ENCODE peak calls at places on chromosome 17, in nine cellular contexts. J is neural progenitor cell, R is SK-N-SH, X is OCI-LY7, N is MM.1S, G is GM23338, Q is GM23248, L is PC-3, O is HCT116. A is an unnamed sample.

GRCh38 chr17:4332296-4332970 is 34.0 kb downstream of the UBE2G1 start:
- DNase-seq in J (peak), R (no peak), X (no peak), N (no peak), G (peak), Q (peak), L (peak), O (no peak), A (peak)

GRCh38 chr17:7023576-7024401 is 939 bp downstream of the BCL6B start:
- DNase-seq in J (peak), R (peak), X (peak), N (peak), G (peak), Q (peak), L (peak), O (peak), A (peak)

GRCh38 chr17:68324114-68324513 is 32.8 kb downstream of the ARSG start:
- DNase-seq in J (no peak), R (no peak), X (no peak), N (no peak), G (no peak), Q (peak), L (no peak), O (no peak), A (no peak)

GRCh38 chr17:17367931-17368330 is 64.8 kb downstream of the NT5M start:
- DNase-seq in J (peak), R (peak), X (no peak), N (no peak), G (no peak), Q (no peak), L (no peak), O (no peak), A (no peak)

GRCh38 chr17:76491271-76492184 is 9.7 kb downstream of the RHBDF2 start:
- DNase-seq in J (no peak), R (no peak), X (peak), N (no peak), G (no peak), Q (no peak), L (no peak), O (no peak), A (no peak)

GRCh38 chr17:8079291-8080207 is 8.0 kb downstream of the ALOX12B start:
- DNase-seq in J (peak), R (peak), X (peak), N (peak), G (peak), Q (peak), L (peak), O (peak), A (peak)

GRCh38 chr17:44380767-44381166 is 8.7 kb downstream of the ITGA2B start:
- DNase-seq in J (no peak), R (no peak), X (no peak), N (no peak), G (no peak), Q (no peak), L (no peak), O (no peak), A (no peak)

GRCh38 chr17:45688353-45688752 is 95.8 kb upstream of the CRHR1 start:
- DNase-seq in J (no peak), R (no peak), X (no peak), N (no peak), G (no peak), Q (no peak), L (peak), O (no peak), A (no peak)

GRCh38 chr17:28715217-28715616 is 2.5 kb downstream of the RAB34 start:
- DNase-seq in J (no peak), R (no peak), X (no peak), N (no peak), G (no peak), Q (no peak), L (no peak), O (no peak), A (no peak)

GRCh38 chr17:33750943-33751701 is 458.0 kb upstream of the ASIC2 start:
- DNase-seq in J (peak), R (peak), X (peak), N (peak), G (peak), Q (peak), L (peak), O (peak), A (peak)

GRCh38 chr17:4550534-4551039 is 4.6 kb downstream of the MYBBP1A start:
- DNase-seq in J (no peak), R (no peak), X (no peak), N (no peak), G (no peak), Q (no peak), L (no peak), O (no peak), A (no peak)

GRCh38 chr17:2235792-2236365 is 67.7 kb downstream of the SMG6 start:
- DNase-seq in J (no peak), R (no peak), X (peak), N (no peak), G (no peak), Q (peak), L (no peak), O (no peak), A (no peak)

GRCh38 chr17:44786551-44787081 is 27.8 kb downstream of the ADAM11 start:
- DNase-seq in J (no peak), R (no peak), X (no peak), N (no peak), G (no peak), Q (no peak), L (no peak), O (no peak), A (no peak)

GRCh38 chr17:41530062-41531048 is 2.2 kb upstream of the KRT19 start:
- DNase-seq in J (no peak), R (peak), X (no peak), N (no peak), G (no peak), Q (peak), L (peak), O (peak), A (peak)

GRCh38 chr17:4184811-4185210 is 41.8 kb downstream of the CYB5D2 start:
- DNase-seq in J (no peak), R (no peak), X (no peak), N (no peak), G (no peak), Q (no peak), L (no peak), O (no peak), A (no peak)

GRCh38 chr17:18246880-18247612 is 11.5 kb downstream of the FLII start:
- DNase-seq in J (peak), R (peak), X (peak), N (no peak), G (peak), Q (peak), L (peak), O (no peak), A (peak)

GRCh38 chr17:9095390-9095789 is 74.1 kb downstream of the NTN1 start:
- DNase-seq in J (no peak), R (no peak), X (no peak), N (no peak), G (no peak), Q (no peak), L (no peak), O (no peak), A (no peak)

GRCh38 chr17:11608396-11608795 is 10.1 kb downstream of the DNAH9 start:
- DNase-seq in J (no peak), R (peak), X (no peak), N (no peak), G (no peak), Q (peak), L (peak), O (no peak), A (peak)

GRCh38 chr17:1179635-1180433 is at the start of gene ABR:
- DNase-seq in J (peak), R (peak), X (peak), N (no peak), G (peak), Q (peak), L (no peak), O (no peak), A (peak)

GRCh38 chr17:15039366-15039765 is 225.8 kb downstream of the PMP22 start:
- DNase-seq in J (no peak), R (no peak), X (no peak), N (no peak), G (no peak), Q (peak), L (peak), O (no peak), A (no peak)

GRCh38 chr17:1759529-1759928 is 2.3 kb upstream of the SERPINF1 start:
- DNase-seq in J (no peak), R (no peak), X (no peak), N (no peak), G (no peak), Q (no peak), L (peak), O (no peak), A (no peak)

GRCh38 chr17:45740553-45741330 is 43.4 kb upstream of the CRHR1 start:
- DNase-seq in J (peak), R (peak), X (peak), N (peak), G (peak), Q (peak), L (peak), O (peak), A (peak)

GRCh38 chr17:61405686-61406542 is 6.3 kb downstream of the TBX2 start:
- DNase-seq in J (no peak), R (peak), X (no peak), N (no peak), G (peak), Q (no peak), L (no peak), O (no peak), A (no peak)

GRCh38 chr17:49514374-49514738 is 19.3 kb downstream of the NGFR start:
- DNase-seq in J (peak), R (peak), X (no peak), N (peak), G (peak), Q (peak), L (no peak), O (no peak), A (no peak)

GRCh38 chr17:323721-324139 is 28.9 kb downstream of the RPH3AL start:
- DNase-seq in J (no peak), R (no peak), X (no peak), N (no peak), G (no peak), Q (no peak), L (no peak), O (no peak), A (no peak)

GRCh38 chr17:57935833-57936807 is 19.1 kb downstream of the CUEDC1 start:
- DNase-seq in J (peak), R (peak), X (no peak), N (no peak), G (peak), Q (peak), L (peak), O (no peak), A (no peak)

GRCh38 chr17:36731091-36731490 is 129.7 kb downstream of the MRM1 start:
- DNase-seq in J (no peak), R (no peak), X (no peak), N (no peak), G (no peak), Q (no peak), L (peak), O (no peak), A (no peak)

GRCh38 chr17:72724375-72724774 is 368.1 kb downstream of the SLC39A11 start:
- DNase-seq in J (no peak), R (no peak), X (no peak), N (no peak), G (no peak), Q (peak), L (peak), O (no peak), A (no peak)

GRCh38 chr17:64572682-64573154 is 65.9 kb downstream of the CEP95 start:
- DNase-seq in J (no peak), R (no peak), X (no peak), N (no peak), G (no peak), Q (peak), L (peak), O (no peak), A (no peak)

GRCh38 chr17:5816491-5816890 is 232.2 kb upstream of the NLRP1 start:
- DNase-seq in J (no peak), R (no peak), X (no peak), N (no peak), G (no peak), Q (no peak), L (no peak), O (no peak), A (no peak)

GRCh38 chr17:15180121-15180561 is 85.0 kb downstream of the PMP22 start:
- DNase-seq in J (no peak), R (no peak), X (no peak), N (no peak), G (peak), Q (no peak), L (no peak), O (no peak), A (no peak)

GRCh38 chr17:40516581-40517285 is 15.3 kb upstream of the TNS4 start:
- DNase-seq in J (no peak), R (peak), X (peak), N (peak), G (no peak), Q (peak), L (peak), O (peak), A (no peak)
- H3K4me3 ChIP-seq in J (no peak), R (no peak), X (peak), N (peak), G (no peak), Q (peak), L (peak), O (peak), A (no peak)

GRCh38 chr17:59829217-59830006 is 63.3 kb downstream of the TUBD1 start:
- DNase-seq in J (no peak), R (peak), X (peak), N (peak), G (no peak), Q (peak), L (peak), O (peak), A (peak)
- TF ChIP-seq EZH2phosphoT487 in J (no peak), R (no peak), X (no peak), N (no peak), G (no peak), Q (peak), L (no peak), O (no peak), A (no peak)

GRCh38 chr17:38980455-38981217 is 13.4 kb upstream of the FBXO47 start:
- DNase-seq in J (no peak), R (peak), X (no peak), N (no peak), G (no peak), Q (peak), L (no peak), O (no peak), A (peak)
- H3K4me3 ChIP-seq in J (no peak), R (no peak), X (no peak), N (no peak), G (no peak), Q (peak), L (no peak), O (no peak), A (no peak)

DNA sequence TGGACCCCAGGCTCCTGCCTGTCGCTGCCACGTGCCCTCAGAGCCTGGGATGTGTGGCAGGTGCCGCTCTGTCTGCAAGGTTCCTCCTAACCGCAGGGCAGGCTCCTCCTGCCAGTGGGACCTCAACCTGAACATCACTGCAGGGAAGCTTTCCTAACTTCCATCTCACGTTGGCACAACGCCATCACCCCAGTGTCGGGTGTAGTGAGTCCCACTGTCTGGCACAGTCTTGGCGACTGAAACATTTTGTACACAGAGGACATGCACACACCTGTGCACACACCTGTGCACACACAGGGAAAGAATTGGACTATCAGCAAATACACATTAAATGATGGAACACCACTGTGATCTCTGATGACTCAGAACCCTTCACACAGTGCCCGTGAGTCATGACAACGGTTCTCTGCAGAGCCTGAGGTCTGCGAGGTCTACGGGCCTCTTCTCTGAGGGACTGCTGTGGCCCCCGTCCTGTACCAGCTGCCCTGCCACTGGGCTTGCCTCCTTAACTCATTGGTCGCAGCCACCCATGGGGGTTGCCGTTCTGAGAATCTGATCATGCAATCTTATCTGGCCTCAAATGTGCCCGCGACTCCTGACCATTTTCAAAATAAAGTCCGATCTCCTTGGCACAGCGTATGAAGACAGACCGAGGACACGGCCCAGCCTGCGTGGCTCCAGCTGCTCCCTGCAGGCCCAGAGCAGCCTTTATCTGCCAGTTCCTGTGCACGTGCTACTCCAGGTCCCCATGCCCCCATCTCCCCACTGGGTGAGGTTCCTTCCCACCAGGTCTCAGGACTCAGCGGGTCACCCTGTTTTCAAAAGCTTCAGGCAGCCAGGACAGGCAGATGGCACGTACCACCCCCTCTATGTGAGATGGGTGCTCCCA is 7.6 kb downstream of the CCDC57 start:
- DNase-seq in J (no peak), R (peak), X (no peak), N (no peak), G (no peak), Q (peak), L (peak), O (no peak), A (peak)
- TF ChIP-seq EZH2phosphoT487 in J (no peak), R (no peak), X (no peak), N (no peak), G (no peak), Q (no peak), L (no peak), O (no peak), A (no peak)

DNA sequence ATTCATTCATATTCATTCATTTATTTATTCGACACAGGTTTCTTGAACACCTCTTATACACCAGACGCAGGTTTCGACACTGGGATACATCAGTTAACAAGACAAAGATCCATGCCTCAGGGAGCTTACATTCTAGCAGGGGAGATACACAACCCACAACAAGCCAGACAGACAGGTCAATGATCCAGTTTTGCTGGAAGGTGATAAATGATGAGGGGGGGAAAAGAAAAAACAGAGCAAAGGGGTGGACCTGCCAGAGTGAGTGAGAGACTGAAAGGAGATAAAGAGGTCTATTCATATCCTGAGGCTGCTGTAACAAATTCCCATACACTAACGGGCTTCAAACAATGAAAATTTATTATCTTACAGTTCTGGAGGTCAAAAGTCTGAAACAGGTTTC is 81.7 kb downstream of the GAS7 start:
- DNase-seq in J (no peak), R (no peak), X (no peak), N (no peak), G (no peak), Q (no peak), L (no peak), O (no peak), A (no peak)
- H3K4me3 ChIP-seq in J (no peak), R (no peak), X (no peak), N (no peak), G (no peak), Q (no peak), L (no peak), O (no peak), A (no peak)

GRCh38 chr17:75268931-75269330 is 2.1 kb downstream of the MIF4GD start:
- DNase-seq in J (no peak), R (peak), X (no peak), N (no peak), G (no peak), Q (peak), L (peak), O (no peak), A (no peak)
- TF ChIP-seq EZH2phosphoT487 in J (no peak), R (no peak), X (no peak), N (no peak), G (no peak), Q (no peak), L (no peak), O (no peak), A (no peak)

DNA sequence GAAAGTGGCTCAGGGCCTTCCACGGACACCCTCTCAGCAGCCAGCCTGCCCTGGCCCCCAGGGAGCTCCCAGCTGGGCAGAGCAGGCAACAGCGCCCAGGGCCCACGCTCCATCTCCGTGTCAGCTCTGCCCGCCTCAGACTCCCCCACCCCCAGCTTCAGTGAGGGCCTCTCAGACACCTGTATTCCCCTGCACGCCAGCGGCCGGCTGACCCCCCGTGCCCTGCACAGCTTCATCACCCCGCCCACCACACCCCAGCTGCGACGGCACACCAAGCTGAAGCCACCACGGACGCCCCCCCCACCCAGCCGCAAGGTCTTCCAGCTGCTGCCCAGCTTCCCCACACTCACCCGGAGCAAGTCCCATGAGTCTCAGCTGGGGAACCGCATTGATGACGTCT is 48.3 kb upstream of the LGALS9 start:
- DNase-seq in J (no peak), R (no peak), X (no peak), N (no peak), G (no peak), Q (no peak), L (no peak), O (no peak), A (no peak)
- H3K4me3 ChIP-seq in J (no peak), R (no peak), X (no peak), N (no peak), G (no peak), Q (no peak), L (no peak), O (no peak), A (no peak)

DNA sequence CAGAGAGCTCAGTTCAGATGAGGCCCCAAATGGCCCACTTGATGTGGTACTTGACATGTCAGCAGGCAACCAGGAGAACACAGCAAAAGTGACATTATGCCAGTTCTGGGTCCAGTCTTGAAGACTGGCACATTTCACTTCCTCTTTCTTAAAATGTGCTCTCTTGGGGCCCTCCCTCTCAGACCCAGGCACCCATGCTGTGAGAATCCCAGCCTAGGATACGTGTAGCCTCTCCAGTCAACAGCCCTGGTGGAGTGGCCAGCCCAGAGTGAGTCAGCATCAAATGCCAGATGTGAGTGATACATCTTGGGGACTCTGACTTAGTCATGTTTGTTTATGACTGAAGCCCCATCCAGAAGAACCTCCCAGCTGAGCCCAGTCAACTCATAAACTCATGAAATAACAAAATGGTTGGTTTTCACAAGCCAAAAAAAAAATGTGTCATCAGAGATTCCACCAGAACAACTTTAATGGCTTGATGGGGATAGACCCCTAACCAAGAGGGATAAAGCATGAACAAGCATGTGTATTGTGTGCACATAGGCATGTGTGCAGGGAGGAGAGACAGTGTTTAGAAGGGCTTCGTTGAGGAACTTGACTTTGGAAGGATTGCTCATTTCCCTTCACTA is 82.5 kb upstream of the TNRC6C start:
- DNase-seq in J (no peak), R (no peak), X (peak), N (peak), G (no peak), Q (peak), L (peak), O (peak), A (no peak)
- TF ChIP-seq EZH2phosphoT487 in J (no peak), R (no peak), X (no peak), N (no peak), G (no peak), Q (no peak), L (no peak), O (no peak), A (no peak)

GRCh38 chr17:79792984-79793923 is 3.6 kb downstream of the CBX8 start:
- DNase-seq in J (peak), R (peak), X (no peak), N (no peak), G (peak), Q (peak), L (no peak), O (no peak), A (peak)
- H3K4me3 ChIP-seq in J (peak), R (no peak), X (no peak), N (no peak), G (peak), Q (peak), L (no peak), O (no peak), A (no peak)